ENCODE peak calls at places on chromosomes 1 and 21, in six cellular contexts. H is brain microvascular endothelial cell, Q is uterus, U is RWPE2, Y is lower lobe of right lung, E is AG04450. A is an unnamed sample.

GRCh38 chr1:205294175-205294913 is 27.2 kb downstream of the NUAK2 start:
- DNase-seq in H (peak; percentile 80), Q (peak; percentile 61), U (peak; percentile 84), Y (no peak), E (peak; percentile 90), A (peak; percentile 79)

GRCh38 chr1:171653796-171654704 is 1.6 kb upstream of the MYOC start:
- DNase-seq in H (peak; percentile 15), Q (peak; percentile 53), U (no peak), Y (no peak), E (no peak), A (no peak)

GRCh38 chr1:24959623-24959975 is 29.5 kb upstream of the RUNX3 start:
- DNase-seq in H (no peak), Q (no peak), U (peak; percentile 14), Y (no peak), E (no peak), A (no peak)

GRCh38 chr1:56374026-56374974 is 205.1 kb downstream of the PLPP3 start:
- DNase-seq in H (no peak), Q (no peak), U (no peak), Y (no peak), E (no peak), A (no peak)

GRCh38 chr1:63317007-63317813 is 5.2 kb upstream of the FOXD3 start:
- DNase-seq in H (peak; percentile 17), Q (no peak), U (no peak), Y (peak; percentile 88), E (no peak), A (no peak)

GRCh38 chr1:17287377-17287776 is 20.6 kb upstream of the PADI4 start:
- DNase-seq in H (peak; percentile 61), Q (no peak), U (peak; percentile 85), Y (no peak), E (peak; percentile 47), A (peak; percentile 55)

GRCh38 chr1:96374076-96374762 is 347.4 kb upstream of the PTBP2 start:
- DNase-seq in H (peak; percentile 33), Q (no peak), U (no peak), Y (no peak), E (no peak), A (no peak)

GRCh38 chr1:97904528-97904927 is 16.3 kb downstream of the DPYD start:
- DNase-seq in H (no peak), Q (no peak), U (no peak), Y (no peak), E (no peak), A (no peak)

GRCh38 chr1:54977938-54978337 is 2.5 kb upstream of the TMEM61 start:
- DNase-seq in H (no peak), Q (no peak), U (no peak), Y (no peak), E (no peak), A (no peak)

GRCh38 chr1:226236826-226237225 is 13.4 kb downstream of the MIXL1 start:
- DNase-seq in H (no peak), Q (no peak), U (no peak), Y (no peak), E (no peak), A (no peak)

GRCh38 chr1:44233593-44233992 is 20.3 kb downstream of the DMAP1 start:
- DNase-seq in H (no peak), Q (no peak), U (no peak), Y (no peak), E (no peak), A (no peak)

GRCh38 chr1:191096405-191096804 is 618.7 kb upstream of the BRINP3 start:
- DNase-seq in H (no peak), Q (no peak), U (no peak), Y (no peak), E (no peak), A (no peak)

GRCh38 chr1:43008425-43009108 is 49.9 kb upstream of the SLC2A1 start:
- DNase-seq in H (no peak), Q (no peak), U (no peak), Y (no peak), E (no peak), A (no peak)

GRCh38 chr1:75616436-75617433 is 5.8 kb upstream of the SLC44A5 start:
- DNase-seq in H (peak; percentile 34), Q (no peak), U (no peak), Y (no peak), E (no peak), A (no peak)

GRCh38 chr1:67853704-67854103 is 20.4 kb upstream of the GNG12 start:
- DNase-seq in H (peak; percentile 95), Q (peak; percentile 56), U (no peak), Y (peak; percentile 48), E (no peak), A (no peak)

GRCh38 chr1:33348194-33348593 is 27.3 kb upstream of the A3GALT2 start:
- DNase-seq in H (no peak), Q (no peak), U (no peak), Y (no peak), E (no peak), A (no peak)

GRCh38 chr1:179706339-179706941 is 36.7 kb upstream of the FAM163A start:
- DNase-seq in H (peak; percentile 37), Q (peak; percentile 36), U (no peak), Y (no peak), E (peak; percentile 38), A (no peak)

GRCh38 chr1:14850563-14850962 is 252.1 kb downstream of the KAZN start:
- DNase-seq in H (no peak), Q (no peak), U (no peak), Y (no peak), E (no peak), A (no peak)

GRCh38 chr1:18575620-18576019 is 55.0 kb upstream of the PAX7 start:
- DNase-seq in H (peak; percentile 20), Q (no peak), U (no peak), Y (peak; percentile 79), E (no peak), A (no peak)

GRCh38 chr1:43582162-43582566 is 51.5 kb downstream of the PTPRF start:
- DNase-seq in H (peak; percentile 93), Q (peak; percentile 59), U (peak; percentile 96), Y (no peak), E (peak; percentile 81), A (peak; percentile 81)

GRCh38 chr1:46735708-46736324 is 16.9 kb upstream of the EFCAB14 start:
- DNase-seq in H (peak; percentile 40), Q (no peak), U (no peak), Y (no peak), E (peak; percentile 27), A (no peak)

GRCh38 chr1:183273300-183273699 is 87.2 kb downstream of the LAMC2 start:
- DNase-seq in H (no peak), Q (no peak), U (no peak), Y (no peak), E (no peak), A (no peak)

GRCh38 chr1:240987928-240988327 is 369.1 kb downstream of the RGS7 start:
- DNase-seq in H (no peak), Q (no peak), U (no peak), Y (no peak), E (no peak), A (no peak)

GRCh38 chr1:27427329-27427728 is 34.9 kb downstream of the GPR3 start:
- DNase-seq in H (no peak), Q (no peak), U (no peak), Y (no peak), E (no peak), A (no peak)

GRCh38 chr1:2046225-2046917 is 3.8 kb upstream of the PRKCZ start:
- DNase-seq in H (peak; percentile 6), Q (no peak), U (no peak), Y (peak; percentile 86), E (no peak), A (no peak)

GRCh38 chr21:14771587-14771986 is 225.5 kb upstream of the SAMSN1 start:
- DNase-seq in H (no peak), Q (no peak), U (no peak), Y (no peak), E (no peak), A (no peak)

GRCh38 chr1:34356862-34357261 is 180.2 kb downstream of the C1orf94 start:
- DNase-seq in H (no peak), Q (no peak), U (no peak), Y (no peak), E (no peak), A (no peak)

GRCh38 chr1:63435136-63435535 is 67.7 kb downstream of the ALG6 start:
- DNase-seq in H (no peak), Q (no peak), U (no peak), Y (no peak), E (no peak), A (peak; percentile 37)

GRCh38 chr1:65772607-65773006 is 20.1 kb upstream of the PDE4B start:
- DNase-seq in H (no peak), Q (no peak), U (no peak), Y (no peak), E (no peak), A (no peak)

GRCh38 chr1:222928212-222928611 is 113.4 kb downstream of the DISP1 start:
- DNase-seq in H (peak; percentile 74), Q (no peak), U (no peak), Y (peak; percentile 52), E (no peak), A (no peak)

GRCh38 chr1:241181471-241181870 is 175.5 kb downstream of the RGS7 start:
- DNase-seq in H (no peak), Q (no peak), U (no peak), Y (no peak), E (no peak), A (no peak)

GRCh38 chr1:2250721-2251281 is 22.7 kb downstream of the SKI start:
- DNase-seq in H (no peak), Q (no peak), U (no peak), Y (peak; percentile 55), E (no peak), A (no peak)

GRCh38 chr1:50959303-50959912 is 659 bp downstream of the FAF1 start:
- DNase-seq in H (peak; percentile 17), Q (peak; percentile 35), U (no peak), Y (no peak), E (no peak), A (no peak)

GRCh38 chr1:154973344-154974085 is 966 bp upstream of the CKS1B start:
- DNase-seq in H (peak; percentile 98), Q (peak; percentile 98), U (peak; percentile 95), Y (peak; percentile 98), E (peak; percentile 93), A (peak; percentile 91)
- TF ChIP-seq CTCF in H (peak; percentile 37), Q (peak; percentile 26), U (peak; percentile 22), Y (no peak), E (peak; percentile 36), A (peak; percentile 11)

GRCh38 chr1:115833806-115834205 is 7.1 kb downstream of the NHLH2 start:
- DNase-seq in H (no peak), Q (no peak), U (no peak), Y (no peak), E (no peak), A (no peak)
- TF ChIP-seq CTCF in H (no peak), Q (no peak), U (no peak), Y (no peak), E (no peak), A (no peak)

GRCh38 chr1:23566304-23566703 is 7.0 kb upstream of the ID3 start:
- DNase-seq in H (no peak), Q (no peak), U (no peak), Y (peak; percentile 32), E (no peak), A (no peak)
- TF ChIP-seq CTCF in H (peak; percentile 60), Q (no peak), U (no peak), Y (no peak), E (peak; percentile 22), A (peak; percentile 18)

GRCh38 chr1:147626304-147626703 is 44.0 kb downstream of the ACP6 start:
- DNase-seq in H (no peak), Q (no peak), U (no peak), Y (no peak), E (no peak), A (no peak)
- TF ChIP-seq CTCF in H (no peak), Q (no peak), U (no peak), Y (no peak), E (no peak), A (no peak)

A was measured in BJ.